ENCODE peak calls at places on chromosomes 6 and 20, in seven cellular contexts. L, R, J, M, U, E and D are unnamed samples.

GRCh38 chr6:157550114-157550989 is 169.4 kb downstream of the ZDHHC14 start:
- DNase-seq in L (no peak), R (no peak), J (no peak), M (no peak), U (no peak), E (no peak), D (no peak)

GRCh38 chr6:81451787-81452186 is 300.7 kb downstream of the TENT5A start:
- DNase-seq in L (peak), R (peak), J (no peak), M (no peak), U (peak), E (no peak), D (no peak)

GRCh38 chr6:100228437-100229424 is 234.7 kb upstream of the MCHR2 start:
- DNase-seq in L (peak), R (peak), J (peak), M (peak), U (peak), E (no peak), D (peak)

GRCh38 chr20:53527196-53527595 is 66.4 kb downstream of the ZNF217 start:
- DNase-seq in L (no peak), R (no peak), J (no peak), M (no peak), U (no peak), E (no peak), D (no peak)

GRCh38 chr6:110325197-110325596 is 33.0 kb downstream of the METTL24 start:
- DNase-seq in L (peak), R (peak), J (no peak), M (no peak), U (peak), E (no peak), D (no peak)

GRCh38 chr6:167811040-167811439 is 15.7 kb upstream of the AFDN start:
- DNase-seq in L (no peak), R (no peak), J (no peak), M (no peak), U (peak), E (no peak), D (no peak)

GRCh38 chr20:53842301-53843099 is 227.9 kb downstream of the BCAS1 start:
- DNase-seq in L (no peak), R (no peak), J (peak), M (no peak), U (no peak), E (no peak), D (no peak)

GRCh38 chr6:42402184-42402583 is 49.5 kb downstream of the TRERF1 start:
- DNase-seq in L (peak), R (peak), J (peak), M (no peak), U (no peak), E (no peak), D (no peak)

GRCh38 chr6:28137458-28138020 is 4.1 kb upstream of the ZKSCAN8 start:
- DNase-seq in L (no peak), R (no peak), J (peak), M (no peak), U (no peak), E (no peak), D (no peak)

GRCh38 chr6:41878246-41878645 is 16.9 kb downstream of the USP49 start:
- DNase-seq in L (peak), R (peak), J (no peak), M (no peak), U (no peak), E (no peak), D (no peak)

GRCh38 chr20:50877232-50877631 is 54.0 kb downstream of the ADNP start:
- DNase-seq in L (no peak), R (no peak), J (no peak), M (no peak), U (no peak), E (no peak), D (no peak)

GRCh38 chr6:98842489-98843180 is 8.3 kb downstream of the POU3F2 start:
- DNase-seq in L (no peak), R (no peak), J (no peak), M (no peak), U (no peak), E (no peak), D (no peak)

GRCh38 chr20:8161262-8162071 is 29.4 kb downstream of the PLCB1 start:
- DNase-seq in L (no peak), R (no peak), J (no peak), M (no peak), U (no peak), E (no peak), D (no peak)

GRCh38 chr20:61560361-61560853 is 308.3 kb downstream of the CDH4 start:
- DNase-seq in L (peak), R (peak), J (no peak), M (peak), U (no peak), E (no peak), D (no peak)

GRCh38 chr6:1770435-1770843 is 160.7 kb downstream of the FOXC1 start:
- DNase-seq in L (no peak), R (peak), J (peak), M (no peak), U (no peak), E (no peak), D (no peak)

GRCh38 chr6:36717871-36718540 is 20.4 kb downstream of the RAB44 start:
- DNase-seq in L (no peak), R (no peak), J (no peak), M (no peak), U (no peak), E (no peak), D (no peak)

GRCh38 chr6:161963634-161964244 is 689.9 kb upstream of the AGPAT4 start:
- DNase-seq in L (no peak), R (no peak), J (no peak), M (no peak), U (no peak), E (no peak), D (no peak)

GRCh38 chr6:36127462-36128016 is 2.8 kb upstream of the MAPK13 start:
- DNase-seq in L (peak), R (peak), J (no peak), M (no peak), U (no peak), E (no peak), D (no peak)